ENCODE peak calls at places on chromosomes 3 and 15, in five cellular contexts. H is GM23248, L is body of pancreas, C is pancreas, A is A549. O is an unnamed sample.
A peak's percentile ranks its signal among the peaks of the same experiment; 100 is the strongest.

GRCh38 chr3:185205865-185206264 is 48.0 kb downstream of the EHHADH start:
- DNase-seq in C (no peak), L (no peak), H (no peak), A (no peak), O (no peak)

GRCh38 chr3:129371041-129371826 is 57.2 kb downstream of the EFCAB12 start:
- DNase-seq in H (no peak), A (no peak), C (no peak), L (no peak), O (no peak)

GRCh38 chr15:67915374-67916050 is 75.7 kb upstream of the RNU6-1 start:
- DNase-seq in A (peak; percentile 97), C (peak; percentile 90), L (peak; percentile 88), H (no peak), O (peak; percentile 84)

GRCh38 chr3:40294434-40294833 is 15.1 kb upstream of the EIF1B start:
- DNase-seq in L (no peak), H (no peak), A (no peak), C (no peak), O (no peak)

GRCh38 chr3:43770426-43771103 is 79.8 kb downstream of the ABHD5 start:
- DNase-seq in H (peak; percentile 78), A (peak; percentile 79), C (no peak), L (peak; percentile 82), O (peak; percentile 80)

GRCh38 chr3:54999159-54999558 is 71.3 kb upstream of the LRTM1 start:
- DNase-seq in H (peak; percentile 73), L (no peak), A (peak; percentile 44), C (no peak), O (no peak)

GRCh38 chr15:64623347-64624024 is 151.9 kb downstream of the RBPMS2 start:
- DNase-seq in L (no peak), A (no peak), C (no peak), H (no peak), O (no peak)

GRCh38 chr3:141960731-141961130 is 84.3 kb downstream of the ATP1B3 start:
- DNase-seq in H (peak; percentile 74), L (no peak), A (no peak), C (no peak), O (no peak)

GRCh38 chr3:72997421-72997961 is 880 bp downstream of the PPP4R2 start:
- DNase-seq in C (no peak), A (peak; percentile 72), L (no peak), H (peak; percentile 81), O (no peak)

GRCh38 chr3:170907519-170908234 is 760 bp downstream of the EIF5A2 start:
- DNase-seq in A (no peak), C (no peak), L (no peak), H (peak; percentile 47), O (no peak)

GRCh38 chr15:43775411-43775965 is 1.3 kb downstream of the ELL3 start:
- DNase-seq in A (peak; percentile 77), H (peak; percentile 74), L (peak; percentile 80), C (no peak), O (no peak)

GRCh38 chr3:45773044-45773443 is 23.3 kb downstream of the SLC6A20 start:
- DNase-seq in A (no peak), L (no peak), C (no peak), H (no peak), O (no peak)

GRCh38 chr15:70752142-70752754 is 11.1 kb downstream of the UACA start:
- DNase-seq in A (no peak), C (no peak), H (no peak), L (no peak), O (no peak)

GRCh38 chr3:181932039-181932438 is 220.3 kb downstream of the SOX2 start:
- DNase-seq in A (no peak), C (no peak), H (no peak), L (no peak), O (no peak)

GRCh38 chr3:181933052-181933618 is 221.4 kb downstream of the SOX2 start:
- DNase-seq in H (no peak), L (no peak), C (no peak), A (no peak), O (no peak)

GRCh38 chr3:181935915-181936314 is 224.2 kb downstream of the SOX2 start:
- DNase-seq in A (no peak), C (no peak), L (no peak), H (no peak), O (no peak)

GRCh38 chr3:181930105-181930504 is 218.4 kb downstream of the SOX2 start:
- DNase-seq in C (no peak), A (no peak), H (no peak), L (no peak), O (no peak)
- H3K4me1 ChIP-seq in C (no peaks in the 10 kb centered on the region), A (no peaks in the 10 kb centered on the region), H (no peaks in the 10 kb centered on the region), L (no peaks in the 10 kb centered on the region), O (no peaks in the 10 kb centered on the region)

DNA sequence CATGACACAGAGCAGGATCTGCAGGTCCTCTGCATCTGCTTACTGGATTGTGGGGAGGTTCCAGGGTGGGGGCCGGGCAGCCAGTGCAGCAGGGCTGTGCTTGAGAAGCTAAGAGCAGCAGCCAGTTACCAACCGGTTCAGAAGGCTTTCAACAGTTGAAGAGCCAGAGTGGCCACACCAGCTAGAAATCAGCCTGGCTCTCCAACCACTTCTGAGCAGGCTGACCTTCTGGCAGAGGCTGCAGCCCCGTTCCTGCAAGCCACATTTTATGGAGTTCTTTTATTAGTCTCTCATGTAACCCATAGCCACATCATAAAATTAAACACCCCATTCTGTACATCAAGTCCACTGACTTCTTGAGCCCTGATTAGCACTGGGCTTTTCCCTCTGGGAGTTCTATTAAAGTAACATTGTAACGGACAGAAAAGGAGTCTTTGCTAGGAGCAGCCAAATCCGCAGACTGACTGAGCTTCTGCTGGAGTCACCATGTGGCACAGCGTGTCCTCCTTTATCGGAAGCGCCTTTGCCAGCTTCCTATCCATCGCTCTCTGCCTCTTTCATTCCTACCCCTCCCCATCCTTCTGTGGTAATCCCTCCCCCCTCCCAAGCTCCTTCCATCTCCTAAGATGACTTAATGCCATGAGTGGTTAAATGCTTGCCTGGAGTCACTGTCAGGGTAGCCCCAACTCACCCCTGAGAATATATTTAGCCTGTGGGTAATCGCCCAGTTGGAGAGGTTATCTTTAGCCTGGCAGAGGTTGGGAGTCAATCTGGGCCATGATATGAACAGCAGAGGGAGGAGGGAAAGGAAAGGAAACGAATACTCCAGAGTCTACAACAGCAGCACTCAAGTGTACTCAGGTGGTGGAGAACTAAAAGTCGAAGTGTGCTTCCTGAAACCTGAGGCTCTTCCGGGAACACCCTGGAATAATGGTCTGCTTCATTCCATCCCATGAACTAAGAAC is 138.4 kb upstream of the HES1 start:
- DNase-seq in L (no peak), C (no peak), A (no peak), H (peak; percentile 32), O (no peak)
- H3K27ac ChIP-seq in L (no peak overlapping the region), C (no peak overlapping the region), A (no peak overlapping the region), H (no peak overlapping the region), O (no peak overlapping the region)

GRCh38 chr3:162122405-162122804 is 625.8 kb downstream of the OTOL1 start:
- DNase-seq in L (no peak), H (peak; percentile 37), C (no peak), A (no peak), O (no peak)

GRCh38 chr3:162112719-162113118 is 616.1 kb downstream of the OTOL1 start:
- DNase-seq in C (no peak), L (no peak), A (no peak), H (no peak), O (no peak)

GRCh38 chr3:162119651-162120050 is 623.0 kb downstream of the OTOL1 start:
- DNase-seq in L (no peak), A (no peak), H (no peak), C (no peak), O (no peak)

GRCh38 chr3:162117961-162118360 is 621.4 kb downstream of the OTOL1 start:
- DNase-seq in C (no peak), A (no peak), H (no peak), L (no peak), O (no peak)
- H3K4me3 ChIP-seq in C (no peak overlapping the region), A (no peak overlapping the region), H (no peak overlapping the region), L (no peak overlapping the region), O (no peak overlapping the region)

GRCh38 chr3:123656691-123657090 is 71.8 kb upstream of the HACD2 start:
- DNase-seq in C (no peak), A (peak; percentile 34), H (no peak), L (no peak), O (no peak)

GRCh38 chr3:123655400-123655799 is 70.5 kb upstream of the HACD2 start:
- DNase-seq in C (no peak), A (no peak), H (no peak), L (no peak), O (no peak)

GRCh38 chr3:123657578-123657977 is 72.7 kb upstream of the HACD2 start:
- DNase-seq in C (no peak), A (no peak), H (peak; percentile 41), L (no peak), O (no peak)

GRCh38 chr3:123657111-123657510 is 72.3 kb upstream of the HACD2 start:
- DNase-seq in C (no peak), H (no peak), A (no peak), L (no peak), O (no peak)

DNA sequence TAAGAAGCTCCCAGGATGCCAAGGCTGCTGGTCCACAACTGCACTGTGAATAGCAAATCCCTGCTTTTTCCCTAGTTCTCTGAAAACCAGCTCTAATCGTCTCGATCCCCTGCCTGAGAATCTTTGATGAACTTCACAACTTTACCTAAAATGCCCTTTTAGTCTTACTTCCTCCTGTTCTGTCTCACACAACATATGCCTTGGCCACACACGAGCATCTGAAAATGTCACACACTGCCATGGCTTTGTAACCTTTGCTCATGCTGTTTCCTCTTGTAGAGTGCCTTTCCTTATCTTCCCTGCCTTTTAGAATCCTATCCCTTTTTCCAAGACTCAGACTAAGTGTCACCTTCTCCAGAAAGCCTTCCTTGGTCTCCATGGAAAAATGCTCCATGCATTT is 71.4 kb upstream of the HACD2 start:
- DNase-seq in H (no peak), L (no peak), C (no peak), A (no peak), O (no peak)
- H3K4me1 ChIP-seq in H (peaks cover 57% of the 10 kb centered on the region), L (peaks cover 6% of the 10 kb centered on the region), C (peaks cover 3% of the 10 kb centered on the region), A (peaks cover 15% of the 10 kb centered on the region), O (peaks cover 9% of the 10 kb centered on the region)